ENCODE peak calls at places on chromosomes 16 and 17, in seven cellular contexts. V is tibial artery, L is Panc1, H is body of pancreas, X is cardiac muscle cell, K is pancreas, U is ovary. M is an unnamed sample.

GRCh38 chr16:83051451-83051850 is 424.7 kb downstream of the CDH13 start:
- DNase-seq in U (no peak), H (no peak), L (no peak), X (no peak), K (no peak), V (no peak), M (no peak)

GRCh38 chr16:62648256-62648655 is 612.0 kb upstream of the CDH8 start:
- DNase-seq in X (no peak), L (no peak), V (no peak), H (no peak), K (no peak), U (no peak), M (no peak)

GRCh38 chr16:78563905-78564304 is 464.5 kb downstream of the WWOX start:
- DNase-seq in X (no peak), U (no peak), K (no peak), L (no peak), H (no peak), V (no peak), M (no peak)

GRCh38 chr16:72357860-72358259 is 185.9 kb upstream of the PMFBP1 start:
- DNase-seq in U (no peak), K (no peak), L (no peak), H (no peak), X (no peak), V (no peak), M (no peak)

GRCh38 chr16:83136924-83137323 is 510.2 kb downstream of the CDH13 start:
- DNase-seq in L (no peak), H (no peak), K (no peak), X (no peak), V (no peak), U (peak; percentile 23), M (no peak)

GRCh38 chr16:49638696-49639629 is 216.9 kb downstream of the ZNF423 start:
- DNase-seq in V (no peak), H (no peak), L (no peak), X (peak; percentile 26), U (peak; percentile 70), K (no peak), M (no peak)

GRCh38 chr16:20910781-20911321 is 10.3 kb downstream of the LYRM1 start:
- DNase-seq in L (no peak), U (no peak), V (no peak), H (no peak), K (no peak), X (no peak), M (peak; percentile 98)

GRCh38 chr17:12982224-12982623 is 35.6 kb downstream of the ELAC2 start:
- DNase-seq in V (no peak), X (no peak), H (no peak), L (no peak), K (no peak), U (no peak), M (no peak)

GRCh38 chr17:64073771-64074703 is 53.6 kb upstream of the ICAM2 start:
- DNase-seq in H (no peak), V (no peak), X (no peak), U (no peak), L (no peak), K (no peak), M (no peak)

GRCh38 chr17:60964160-60964559 is 286.5 kb downstream of the BCAS3 start:
- DNase-seq in K (no peak), H (no peak), L (no peak), V (no peak), X (no peak), U (no peak), M (no peak)

GRCh38 chr16:50252874-50253510 is 13.4 kb upstream of the ADCY7 start:
- DNase-seq in H (no peak), L (no peak), X (no peak), K (no peak), U (no peak), V (peak; percentile 22), M (no peak)

GRCh38 chr17:29630630-29631193 is 8.0 kb upstream of the CORO6 start:
- DNase-seq in H (no peak), L (no peak), U (no peak), X (no peak), K (no peak), V (no peak), M (no peak)

GRCh38 chr16:3690991-3691720 is 26.2 kb downstream of the TRAP1 start:
- DNase-seq in H (no peak), V (peak; percentile 30), L (no peak), X (no peak), U (no peak), K (no peak), M (peak; percentile 13)
- TF ChIP-seq CTCF in H (no peak), V (peak; percentile 15), L (no peak), X (no peak), U (no peak), K (no peak), M (peak; percentile 18)

GRCh38 chr17:39399792-39400191 is 1.6 kb downstream of the FBXL20 start:
- DNase-seq in U (no peak), V (no peak), H (no peak), K (no peak), X (no peak), L (no peak), M (no peak)
- H3K4me3 ChIP-seq in U (peak overlapping the region; percentile 99), V (peak overlapping the region; percentile 85), H (no peak overlapping the region), K (peak overlapping the region; percentile 74), X (no peak overlapping the region), L (no peak overlapping the region), M (no peak overlapping the region)

GRCh38 chr17:78673395-78673794 is 96.2 kb upstream of the DNAH17 start:
- DNase-seq in U (no peak), L (no peak), H (no peak), V (no peak), X (no peak), K (no peak), M (no peak)
- H3K36me3 ChIP-seq in U (no peaks in the 10 kb centered on the region), L (no peaks in the 10 kb centered on the region), H (peaks cover 13% of the 10 kb centered on the region), V (peaks cover 46% of the 10 kb centered on the region), X (peaks cover 16% of the 10 kb centered on the region), K (peaks cover 30% of the 10 kb centered on the region), M (peaks cover 7% of the 10 kb centered on the region)

DNA sequence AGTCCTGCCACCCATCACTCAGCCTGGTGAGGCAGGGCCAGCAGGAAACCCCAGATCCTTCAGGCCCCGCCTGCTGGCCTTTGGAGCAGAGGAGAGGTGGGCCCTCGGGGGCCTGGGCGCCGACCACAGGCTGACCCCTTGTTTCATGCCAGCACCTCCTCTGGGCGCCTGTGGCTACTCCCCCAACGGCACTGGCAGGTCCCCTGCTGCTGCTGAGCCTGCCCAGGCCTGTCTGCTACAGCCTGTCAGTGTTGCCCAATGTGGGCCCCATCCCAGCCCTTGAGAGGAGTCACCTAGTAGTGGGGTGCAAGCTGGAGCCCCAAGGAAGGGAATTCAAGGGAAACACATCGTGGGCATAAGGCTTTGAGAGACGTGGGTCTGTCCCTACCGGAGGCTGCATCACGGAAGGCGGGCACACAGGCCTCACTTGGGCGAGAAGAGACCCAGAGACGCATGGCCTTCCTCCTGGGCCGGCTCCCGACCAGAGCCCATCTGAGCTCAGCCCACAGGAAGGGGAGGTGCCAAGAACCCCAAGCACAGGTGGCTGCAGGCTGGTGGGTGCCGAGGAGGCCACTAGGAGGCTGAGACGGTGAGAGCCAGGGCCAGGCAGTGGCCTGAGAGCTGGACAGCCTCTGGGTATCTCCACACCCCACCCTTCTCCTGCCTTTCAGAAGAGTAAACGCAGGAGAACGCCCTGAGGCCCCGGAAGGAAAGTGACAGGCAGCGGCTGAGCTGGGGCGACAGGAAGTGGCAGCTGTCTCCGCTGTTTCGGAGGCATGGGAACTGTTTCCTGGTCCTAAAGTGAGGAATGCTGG is 8.1 kb upstream of the FASN start:
- DNase-seq in V (no peak), L (no peak), X (peak; percentile 73), U (peak; percentile 27), H (no peak), K (no peak), M (no peak)
- TF ChIP-seq CTCF in V (no peak), L (peak; percentile 61), X (peak; percentile 40), U (no peak), H (no peak), K (peak; percentile 9), M (peak; percentile 55)

GRCh38 chr17:4795168-4795567 is 796 bp upstream of the PSMB6 start:
- DNase-seq in U (no peak), V (no peak), X (no peak), K (no peak), L (no peak), H (no peak), M (no peak)
- H3K4me3 ChIP-seq in U (no peak overlapping the region), V (no peak overlapping the region), X (no peak overlapping the region), K (no peak overlapping the region), L (peak overlapping the region; percentile 100), H (no peak overlapping the region), M (no peak overlapping the region)

GRCh38 chr16:11448796-11449416 is 103.6 kb downstream of the RMI2 start:
- DNase-seq in H (no peak), V (no peak), K (no peak), U (no peak), L (no peak), X (no peak), M (no peak)
- H3K36me3 ChIP-seq in H (no peaks in the 10 kb centered on the region), V (no peaks in the 10 kb centered on the region), K (no peaks in the 10 kb centered on the region), U (no peaks in the 10 kb centered on the region), L (no peaks in the 10 kb centered on the region), X (no peaks in the 10 kb centered on the region), M (no peaks in the 10 kb centered on the region)

GRCh38 chr16:23710008-23710407 is 3.0 kb downstream of the ERN2 start:
- DNase-seq in U (no peak), K (no peak), V (no peak), H (no peak), L (no peak), X (no peak), M (no peak)
- TF ChIP-seq CTCF in U (no peak), K (no peak), V (no peak), H (no peak), L (no peak), X (no peak), M (no peak)

DNA sequence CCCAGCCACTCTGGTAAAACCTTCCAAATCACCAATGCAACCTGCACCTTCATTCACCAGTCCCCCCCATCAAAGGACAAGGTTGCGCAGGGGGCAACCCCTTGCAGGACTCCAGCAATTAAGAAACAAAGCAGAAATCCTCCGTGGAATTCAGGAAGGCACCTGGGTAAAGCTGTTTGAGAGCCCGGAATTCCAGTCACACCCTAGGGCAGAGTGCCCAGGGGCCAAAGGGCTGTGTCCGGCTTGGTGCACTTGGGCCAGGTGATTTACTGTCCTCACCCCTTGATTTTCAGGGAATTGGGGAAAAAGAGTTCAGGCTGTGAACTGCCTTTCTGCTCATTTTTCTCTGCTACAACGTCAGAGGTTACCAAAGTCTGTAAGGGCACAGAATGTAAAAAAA is 266.6 kb upstream of the PSMD7 start:
- DNase-seq in X (no peak), V (no peak), H (no peak), K (no peak), L (no peak), U (no peak), M (no peak)
- H3K4me3 ChIP-seq in X (no peak overlapping the region), V (no peak overlapping the region), H (no peak overlapping the region), K (no peak overlapping the region), L (no peak overlapping the region), U (no peak overlapping the region), M (no peak overlapping the region)